ENCODE peak calls at places on chromosomes 2 and 18, in six cellular contexts. X, W, C, Q, F and V are unnamed samples.

GRCh38 chr2:134954065-134954464 is 35.4 kb downstream of the CCNT2 start:
- DNase-seq in X (no peak), W (no peak), C (no peak), Q (no peak), F (no peak), V (no peak)

GRCh38 chr2:150681120-150681796 is 193.8 kb upstream of the RND3 start:
- DNase-seq in X (no peak), W (no peak), C (peak; percentile 86), Q (no peak), F (no peak), V (peak; percentile 87)

GRCh38 chr18:52484977-52485376 is 145.0 kb downstream of the DCC start:
- DNase-seq in X (no peak), W (no peak), C (peak; percentile 3), Q (no peak), F (no peak), V (no peak)

GRCh38 chr2:100188326-100188725 is 45.9 kb upstream of the AFF3 start:
- DNase-seq in X (no peak), W (no peak), C (no peak), Q (no peak), F (no peak), V (no peak)

GRCh38 chr2:233120459-233120858 is 60.3 kb downstream of the INPP5D start:
- DNase-seq in X (no peak), W (no peak), C (peak; percentile 23), Q (no peak), F (no peak), V (no peak)

GRCh38 chr2:169397697-169398096 is 35.4 kb upstream of the LRP2 start:
- DNase-seq in X (no peak), W (peak; percentile 3), C (peak; percentile 36), Q (peak; percentile 8), F (peak; percentile 25), V (no peak)

GRCh38 chr2:36190097-36190496 is 165.5 kb upstream of the CRIM1 start:
- DNase-seq in X (no peak), W (no peak), C (no peak), Q (no peak), F (no peak), V (no peak)

GRCh38 chr2:38508311-38509039 is 94.3 kb downstream of the HNRNPLL start:
- DNase-seq in X (peak; percentile 87), W (peak; percentile 81), C (peak; percentile 87), Q (peak; percentile 93), F (peak; percentile 74), V (peak; percentile 53)

GRCh38 chr18:26301681-26302080 is 75.4 kb downstream of the TAF4B start:
- DNase-seq in X (no peak), W (no peak), C (no peak), Q (no peak), F (no peak), V (peak; percentile 53)

GRCh38 chr2:161044095-161044874 is 115.9 kb upstream of the TANK start:
- DNase-seq in X (no peak), W (no peak), C (peak; percentile 50), Q (no peak), F (no peak), V (peak; percentile 63)

GRCh38 chr18:7020995-7021777 is 96.4 kb downstream of the LAMA1 start:
- DNase-seq in X (no peak), W (no peak), C (no peak), Q (no peak), F (no peak), V (peak; percentile 19)

GRCh38 chr2:233387225-233387624 is 32.9 kb downstream of the DGKD start:
- DNase-seq in X (no peak), W (no peak), C (no peak), Q (no peak), F (no peak), V (no peak)

GRCh38 chr18:61896767-61897166 is 4.0 kb upstream of the RNF152 start:
- DNase-seq in X (no peak), W (no peak), C (no peak), Q (peak; percentile 83), F (peak; percentile 65), V (peak; percentile 73)

GRCh38 chr2:180970052-180970451 is 10.4 kb upstream of the UBE2E3 start:
- DNase-seq in X (no peak), W (no peak), C (peak; percentile 50), Q (no peak), F (no peak), V (no peak)

GRCh38 chr2:135050132-135050531 is 2.0 kb upstream of the RAB3GAP1 start:
- DNase-seq in X (no peak), W (no peak), C (no peak), Q (no peak), F (no peak), V (no peak)

GRCh38 chr2:74735544-74735943 is 81.5 kb downstream of the SEMA4F start:
- DNase-seq in X (no peak), W (no peak), C (peak; percentile 34), Q (peak; percentile 61), F (peak; percentile 41), V (peak; percentile 27)

GRCh38 chr2:2647156-2647555 is 316.1 kb upstream of the MYT1L start:
- DNase-seq in X (peak; percentile 7), W (no peak), C (peak; percentile 61), Q (no peak), F (peak; percentile 17), V (no peak)

GRCh38 chr2:2648094-2648493 is 317.0 kb upstream of the MYT1L start:
- DNase-seq in X (no peak), W (no peak), C (no peak), Q (no peak), F (no peak), V (no peak)

GRCh38 chr2:2645162-2645855 is 314.2 kb upstream of the MYT1L start:
- DNase-seq in X (no peak), W (no peak), C (no peak), Q (no peak), F (peak; percentile 19), V (no peak)

GRCh38 chr2:2644040-2644439 is 313.0 kb upstream of the MYT1L start:
- DNase-seq in X (no peak), W (no peak), C (no peak), Q (no peak), F (peak; percentile 19), V (no peak)

GRCh38 chr2:2646312-2647051 is 315.4 kb upstream of the MYT1L start:
- DNase-seq in X (peak; percentile 41), W (no peak), C (no peak), Q (peak; percentile 41), F (peak; percentile 17), V (no peak)
- H3K4me3 ChIP-seq in X (no peak overlapping the region), W (no peak overlapping the region), C (no peak overlapping the region), Q (no peak overlapping the region), F (no peak overlapping the region), V (no peak overlapping the region)

DNA sequence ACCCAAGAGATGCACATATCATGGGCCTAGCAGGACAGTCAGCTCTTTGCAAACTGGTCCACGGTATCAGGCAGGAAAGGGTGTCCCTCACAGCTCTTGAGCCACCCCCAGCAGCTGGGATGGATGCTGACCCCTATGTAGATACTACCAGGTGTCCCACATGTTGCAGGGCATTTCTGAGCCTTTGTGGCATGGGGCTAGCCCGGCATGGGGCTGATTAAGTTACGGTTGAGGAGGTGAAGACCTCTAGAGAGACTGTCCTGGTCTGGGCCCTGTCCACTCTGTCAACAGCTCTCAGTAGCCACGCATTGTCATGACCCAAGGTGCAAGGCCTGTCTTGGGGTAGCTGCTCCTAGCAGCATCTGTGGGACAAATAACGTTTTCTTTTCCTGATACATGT is 6.7 kb downstream of the LDLRAD4 start:
- DNase-seq in X (no peak), W (no peak), C (no peak), Q (no peak), F (no peak), V (no peak)
- TF ChIP-seq EZH2phosphoT487 in X (no peak), W (no peak), C (no peak), Q (no peak), F (no peak), V (no peak)

DNA sequence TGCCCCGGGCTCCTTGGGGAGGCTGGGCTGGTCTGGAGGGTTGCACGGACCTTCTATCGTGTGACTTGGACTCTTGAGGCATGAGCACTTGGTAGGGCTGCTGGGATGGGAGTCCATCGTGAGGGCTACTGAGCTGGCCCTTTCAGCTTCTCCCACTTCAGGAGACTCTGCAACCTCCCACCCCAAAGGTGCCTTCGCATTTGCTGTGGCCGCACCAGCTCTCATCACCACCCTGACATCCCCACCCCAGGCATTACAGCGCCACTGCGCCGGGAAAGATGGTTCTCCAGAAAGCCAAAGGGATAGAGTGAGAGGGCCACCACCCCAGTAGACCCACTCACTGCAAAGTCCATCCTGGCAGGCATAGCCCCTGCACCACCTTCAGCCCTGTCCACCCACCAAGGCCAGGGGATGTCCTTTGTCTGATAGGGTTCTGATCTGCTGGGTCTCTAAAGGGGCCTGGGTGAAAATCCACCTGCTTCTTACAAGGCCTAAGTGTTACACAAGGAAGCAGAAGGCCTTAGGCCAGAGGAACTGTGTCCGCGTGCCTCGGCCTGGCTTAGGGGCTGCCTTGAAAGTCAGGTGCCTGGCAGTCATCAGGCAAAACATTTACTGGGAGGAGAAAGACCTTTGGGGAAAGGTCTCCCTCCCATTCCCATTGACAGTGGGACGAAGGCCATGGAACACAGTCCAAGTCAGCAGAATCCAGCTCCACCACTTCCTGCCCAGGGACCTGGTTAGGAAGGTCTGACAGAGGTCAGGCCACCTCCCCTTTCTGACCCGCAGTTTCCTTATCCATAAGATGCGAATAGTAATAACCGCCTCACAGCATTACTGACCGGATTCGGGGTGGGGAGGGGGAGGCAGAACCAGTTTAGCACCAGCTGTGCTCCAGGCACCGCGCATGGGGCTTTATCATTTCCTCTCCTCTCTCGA is 5.2 kb downstream of the EHD3 start:
- DNase-seq in X (no peak), W (no peak), C (no peak), Q (no peak), F (no peak), V (no peak)
- H3K9ac ChIP-seq in X (no peak overlapping the region), W (no peak overlapping the region), C (no peak overlapping the region), Q (no peak overlapping the region), F (no peak overlapping the region), V (no peak overlapping the region)

GRCh38 chr2:201126308-201127127 is 10.6 kb downstream of the CFLAR start:
- DNase-seq in X (peak; percentile 79), W (no peak), C (no peak), Q (no peak), F (no peak), V (peak; percentile 48)

GRCh38 chr2:201130524-201131186 is 14.7 kb downstream of the CFLAR start:
- DNase-seq in X (no peak), W (no peak), C (peak; percentile 88), Q (no peak), F (no peak), V (peak; percentile 88)

GRCh38 chr2:201127128-201127521 is 11.2 kb downstream of the CFLAR start:
- DNase-seq in X (peak; percentile 45), W (no peak), C (no peak), Q (no peak), F (no peak), V (no peak)

GRCh38 chr2:201129044-201129505 is 13.1 kb downstream of the CFLAR start:
- DNase-seq in X (peak; percentile 11), W (no peak), C (peak; percentile 48), Q (no peak), F (no peak), V (peak; percentile 82)

DNA sequence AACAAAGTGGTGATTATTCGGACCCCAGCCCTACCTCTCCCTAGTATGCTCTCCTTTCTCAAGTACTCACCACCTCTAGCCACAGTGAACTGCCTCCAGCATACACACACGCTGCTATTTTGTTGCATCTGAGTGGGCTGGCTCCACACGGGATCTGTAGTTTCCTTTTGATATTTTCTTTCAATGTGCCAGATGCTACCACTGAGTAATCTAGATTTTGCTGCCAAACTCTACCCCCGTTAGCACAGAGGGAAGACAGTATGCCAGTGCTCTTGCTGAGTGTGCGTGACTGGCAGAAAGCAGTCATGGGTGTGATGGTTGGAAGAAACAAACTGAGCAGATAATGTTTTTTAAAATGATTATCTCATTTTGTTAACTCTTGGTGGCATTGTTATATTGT is 11.6 kb downstream of the CFLAR start:
- DNase-seq in X (peak; percentile 52), W (no peak), C (no peak), Q (no peak), F (no peak), V (peak; percentile 94)
- H3K4me3 ChIP-seq in X (peak overlapping the region; percentile 54), W (no peak overlapping the region), C (no peak overlapping the region), Q (no peak overlapping the region), F (peak overlapping the region; percentile 12), V (peak overlapping the region; percentile 58)

GRCh38 chr2:231480781-231481180 is 16.5 kb upstream of the NCL start:
- DNase-seq in X (no peak), W (no peak), C (no peak), Q (no peak), F (no peak), V (no peak)
- TF ChIP-seq EZH2phosphoT487 in X (no peak), W (no peak), C (no peak), Q (no peak), F (no peak), V (no peak)